ENCODE peak calls at places on chromosomes 13 and 19, in ten cellular contexts. H is CD8-positive, alpha-beta memory T cell; Z is HT1080; N is cardiac muscle cell; V is cardiac fibroblast; R is stimulated activated CD8-positive, alpha-beta memory T cell treated with anti-CD3 and anti-CD28 coated beads, Interleukin-4, amount 100 ng/mL, for 4 hours; S is stomach; Q is GM04504; T is GM13976; X is AG04450. M is an unnamed sample.

GRCh38 chr13:30034448-30034795 is 184.0 kb upstream of the UBL3 start:
- DNase-seq in T (no peak), N (peak), Z (no peak), X (no peak), R (no peak), V (peak), Q (peak), H (no peak), S (no peak), M (no peak)

GRCh38 chr19:48896191-48896720 is 2.3 kb downstream of the TULP2 start:
- DNase-seq in H (peak), Q (no peak), N (peak), T (peak), X (no peak), V (no peak), R (no peak), S (no peak), Z (no peak), M (no peak)

GRCh38 chr19:51761696-51762095 is 716 bp downstream of the FPR2 start:
- DNase-seq in H (no peak), S (no peak), Z (no peak), X (no peak), N (no peak), R (no peak), V (no peak), T (no peak), Q (no peak), M (no peak)

GRCh38 chr13:67557642-67558241 is 327.6 kb upstream of the PCDH9 start:
- DNase-seq in Z (no peak), H (no peak), S (no peak), Q (no peak), T (no peak), V (no peak), X (no peak), N (no peak), R (no peak), M (peak)

GRCh38 chr13:76398426-76398825 is 487.8 kb downstream of the KCTD12 start:
- DNase-seq in V (peak), X (no peak), N (peak), S (no peak), H (no peak), Z (peak), T (no peak), Q (no peak), R (no peak), M (no peak)

GRCh38 chr13:24619302-24619701 is 60.9 kb upstream of the ATP12A start:
- DNase-seq in H (no peak), Z (no peak), R (no peak), S (no peak), N (no peak), Q (no peak), X (no peak), T (no peak), V (no peak), M (no peak)

GRCh38 chr13:112896736-112897602 is 72.0 kb upstream of the MCF2L start:
- DNase-seq in Q (no peak), Z (no peak), H (no peak), S (no peak), N (no peak), V (no peak), T (no peak), R (no peak), X (no peak), M (no peak)

GRCh38 chr19:34974631-34975030 is 10.6 kb upstream of the ZNF792 start:
- DNase-seq in N (peak), S (no peak), Z (no peak), V (peak), Q (no peak), T (no peak), R (no peak), X (no peak), H (no peak), M (no peak)

GRCh38 chr13:49374585-49375290 is 69.1 kb downstream of the CAB39L start:
- DNase-seq in T (peak), H (no peak), X (peak), S (no peak), V (peak), Q (no peak), N (peak), Z (peak), R (no peak), M (peak)

GRCh38 chr13:37175996-37176395 is 70.5 kb upstream of the CSNK1A1L start:
- DNase-seq in R (no peak), X (peak), Q (peak), N (peak), Z (peak), H (no peak), V (peak), S (no peak), T (no peak), M (peak)

GRCh38 chr13:51797664-51798488 is 6.1 kb downstream of the DHRS12 start:
- DNase-seq in R (peak), N (peak), H (peak), S (peak), Q (no peak), T (peak), Z (peak), V (peak), X (no peak), M (peak)